ENCODE peak calls at places on chromosomes 2 and 18, in four cellular contexts. One of them, this sample, is unnamed.

GRCh38 chr2:164860694-164861042 is 19.0 kb upstream of the COBLL1 start:
- DNase-seq in K562: no peak
- DNase-seq in HepG2: no peak
- DNase-seq in SK-N-SH: no peak
- DNase-seq in this sample: no peak

GRCh38 chr2:149330127-149331022 is at the start of gene LYPD6:
- DNase-seq in K562: no peak
- DNase-seq in HepG2: peak; percentile 23
- DNase-seq in SK-N-SH: peak; percentile 96
- DNase-seq in this sample: peak; percentile 71

GRCh38 chr18:41871229-41872000 is 83.6 kb upstream of the PIK3C3 start:
- DNase-seq in K562: no peak
- DNase-seq in HepG2: no peak
- DNase-seq in SK-N-SH: no peak
- DNase-seq in this sample: no peak

GRCh38 chr2:24454258-24454657 is 36.8 kb upstream of the NCOA1 start:
- DNase-seq in K562: no peak
- DNase-seq in HepG2: no peak
- DNase-seq in SK-N-SH: no peak
- DNase-seq in this sample: no peak

GRCh38 chr18:34709631-34710429 is at the start of gene DTNA:
- DNase-seq in K562: no peak
- DNase-seq in HepG2: no peak
- DNase-seq in SK-N-SH: peak; percentile 18
- DNase-seq in this sample: no peak

GRCh38 chr2:220320326-220320725 is 692.9 kb downstream of the SLC4A3 start:
- DNase-seq in K562: no peak
- DNase-seq in HepG2: no peak
- DNase-seq in SK-N-SH: no peak
- DNase-seq in this sample: no peak

GRCh38 chr2:37782721-37783438 is 111.4 kb upstream of the CDC42EP3 start:
- DNase-seq in K562: no peak
- DNase-seq in HepG2: no peak
- DNase-seq in SK-N-SH: no peak
- DNase-seq in this sample: no peak

GRCh38 chr2:222290691-222291484 is 7.9 kb downstream of the PAX3 start:
- DNase-seq in K562: no peak
- DNase-seq in HepG2: no peak
- DNase-seq in SK-N-SH: peak; percentile 44
- DNase-seq in this sample: peak; percentile 90

GRCh38 chr2:8575011-8575750 is 106.7 kb upstream of the ID2 start:
- DNase-seq in K562: no peak
- DNase-seq in HepG2: peak; percentile 44
- DNase-seq in SK-N-SH: peak; percentile 89
- DNase-seq in this sample: no peak

GRCh38 chr2:79611448-79612016 is 98.7 kb downstream of the CTNNA2 start:
- DNase-seq in K562: no peak
- DNase-seq in HepG2: no peak
- DNase-seq in SK-N-SH: no peak
- DNase-seq in this sample: no peak

GRCh38 chr2:220005362-220005761 is 377.9 kb downstream of the SLC4A3 start:
- DNase-seq in K562: no peak
- DNase-seq in HepG2: no peak
- DNase-seq in SK-N-SH: no peak
- DNase-seq in this sample: no peak

GRCh38 chr2:20077411-20077940 is 26.0 kb upstream of the LAPTM4A start:
- DNase-seq in K562: no peak
- DNase-seq in HepG2: peak; percentile 65
- DNase-seq in SK-N-SH: no peak
- DNase-seq in this sample: no peak

GRCh38 chr2:105262662-105263091 is 21.1 kb downstream of the GPR45 start:
- DNase-seq in K562: peak; percentile 58
- DNase-seq in HepG2: no peak
- DNase-seq in SK-N-SH: no peak
- DNase-seq in this sample: no peak

GRCh38 chr2:172586255-172586891 is 30.5 kb downstream of the PDK1 start:
- DNase-seq in K562: no peak
- DNase-seq in HepG2: no peak
- DNase-seq in SK-N-SH: no peak
- DNase-seq in this sample: no peak

DNA sequence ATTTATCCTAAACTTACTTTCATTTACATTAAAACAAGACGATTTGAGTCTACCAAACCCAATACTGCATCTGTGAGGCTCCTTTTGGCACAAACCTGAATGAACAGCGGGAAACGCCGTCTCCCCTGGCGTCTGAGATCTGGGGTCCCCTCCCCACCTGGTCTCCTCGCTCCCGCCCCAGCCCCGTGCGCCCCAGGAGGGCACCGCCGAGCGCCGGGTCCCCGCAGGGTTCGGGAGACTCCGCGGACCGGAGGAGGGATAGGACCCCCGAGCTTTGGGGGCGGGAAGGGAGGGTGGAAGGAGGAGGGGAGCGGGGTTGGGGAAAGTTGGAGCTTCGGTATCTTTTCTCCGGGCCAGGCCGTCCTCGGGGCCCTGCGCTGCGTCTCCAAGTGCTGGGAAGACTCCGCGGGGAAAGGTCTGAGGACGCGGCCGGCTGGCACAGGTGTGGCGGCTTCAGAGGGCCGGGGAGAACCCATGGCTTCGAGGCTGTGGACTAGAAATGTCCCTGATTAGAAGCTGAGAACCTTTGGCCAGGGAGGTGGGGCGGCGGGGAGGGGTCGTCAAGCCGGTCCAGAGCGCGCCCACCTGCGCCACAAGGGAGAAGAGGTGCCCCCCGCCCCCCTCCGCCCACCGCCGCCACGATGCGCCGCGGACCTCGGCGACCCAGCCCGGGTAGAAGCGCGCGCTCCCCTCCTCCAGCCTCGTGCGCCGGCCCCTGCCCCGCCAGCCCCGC is 589 bp upstream of the SNTG2 start:
- DNase-seq in K562: no peak
- DNase-seq in HepG2: no peak
- DNase-seq in SK-N-SH: peak; percentile 72
- DNase-seq in this sample: peak; percentile 73
- TF ChIP-seq FOXJ3 in K562: no peak
- TF ChIP-seq FOXJ3 in HepG2: no peak
- TF ChIP-seq FOXJ3 in SK-N-SH: no peak
- TF ChIP-seq FOXJ3 in this sample: no peak

DNA sequence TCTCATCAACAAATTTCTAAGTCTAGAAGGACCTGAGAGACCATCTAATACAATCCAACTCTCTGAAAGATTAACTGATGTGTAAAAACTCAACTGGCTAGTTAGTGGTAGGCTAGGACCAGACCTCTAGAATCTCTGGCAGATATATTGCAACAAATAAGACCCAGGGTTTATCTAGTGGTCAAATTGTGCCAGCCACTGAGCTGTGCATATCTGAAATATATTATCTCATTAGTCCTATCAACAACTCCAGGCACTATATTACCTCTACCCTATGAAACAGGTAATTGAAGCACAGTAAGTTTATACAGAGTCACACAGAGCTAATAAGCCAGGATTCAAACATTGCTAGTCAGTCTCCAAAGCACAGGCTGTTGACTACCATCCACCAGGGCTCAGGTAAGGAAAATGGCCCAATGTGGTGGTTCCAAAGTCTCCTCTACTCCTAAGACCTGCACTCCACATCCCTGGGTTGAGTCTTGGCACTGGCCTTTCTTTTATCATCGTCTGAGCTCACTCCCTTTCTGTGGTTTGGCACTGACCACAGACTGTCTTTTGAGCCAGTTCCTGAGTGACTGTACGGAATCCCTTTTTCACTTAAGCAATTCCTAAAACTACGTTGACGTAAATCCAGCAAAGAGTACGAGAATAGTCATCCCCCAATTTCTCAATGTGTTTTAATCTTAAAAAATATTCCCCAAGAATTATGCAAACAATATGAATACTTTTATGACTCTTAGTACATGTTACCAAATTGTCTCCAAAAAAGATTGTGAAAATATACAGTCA is 11.9 kb upstream of the PID1 start:
- DNase-seq in K562: no peak
- DNase-seq in HepG2: no peak
- DNase-seq in SK-N-SH: no peak
- DNase-seq in this sample: no peak
- TF ChIP-seq FOXJ3 in K562: no peak
- TF ChIP-seq FOXJ3 in HepG2: no peak
- TF ChIP-seq FOXJ3 in SK-N-SH: no peak
- TF ChIP-seq FOXJ3 in this sample: no peak

DNA sequence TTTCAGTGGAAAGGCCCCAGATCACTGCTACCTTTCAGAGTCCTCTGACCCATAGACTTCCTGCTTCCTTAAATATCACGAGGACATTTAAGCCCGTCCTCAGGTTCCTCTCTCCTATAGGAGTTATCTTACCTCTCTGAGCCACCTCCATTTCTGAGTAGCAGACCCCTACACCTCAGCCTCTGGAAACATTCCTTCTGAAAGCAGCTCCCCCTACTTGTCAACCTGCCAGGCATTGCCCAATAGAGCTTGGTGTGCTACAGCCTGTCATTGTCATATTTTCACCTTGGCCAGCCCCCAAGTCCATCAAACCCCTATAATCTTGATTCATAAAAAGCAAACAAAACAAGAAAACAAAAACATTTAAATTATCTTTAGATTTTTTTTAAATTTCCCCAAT is 717.9 kb upstream of the SLC8A1 start:
- DNase-seq in K562: no peak
- DNase-seq in HepG2: no peak
- DNase-seq in SK-N-SH: no peak
- DNase-seq in this sample: no peak
- TF ChIP-seq FOXJ3 in K562: no peak
- TF ChIP-seq FOXJ3 in HepG2: no peak
- TF ChIP-seq FOXJ3 in SK-N-SH: no peak
- TF ChIP-seq FOXJ3 in this sample: no peak

DNA sequence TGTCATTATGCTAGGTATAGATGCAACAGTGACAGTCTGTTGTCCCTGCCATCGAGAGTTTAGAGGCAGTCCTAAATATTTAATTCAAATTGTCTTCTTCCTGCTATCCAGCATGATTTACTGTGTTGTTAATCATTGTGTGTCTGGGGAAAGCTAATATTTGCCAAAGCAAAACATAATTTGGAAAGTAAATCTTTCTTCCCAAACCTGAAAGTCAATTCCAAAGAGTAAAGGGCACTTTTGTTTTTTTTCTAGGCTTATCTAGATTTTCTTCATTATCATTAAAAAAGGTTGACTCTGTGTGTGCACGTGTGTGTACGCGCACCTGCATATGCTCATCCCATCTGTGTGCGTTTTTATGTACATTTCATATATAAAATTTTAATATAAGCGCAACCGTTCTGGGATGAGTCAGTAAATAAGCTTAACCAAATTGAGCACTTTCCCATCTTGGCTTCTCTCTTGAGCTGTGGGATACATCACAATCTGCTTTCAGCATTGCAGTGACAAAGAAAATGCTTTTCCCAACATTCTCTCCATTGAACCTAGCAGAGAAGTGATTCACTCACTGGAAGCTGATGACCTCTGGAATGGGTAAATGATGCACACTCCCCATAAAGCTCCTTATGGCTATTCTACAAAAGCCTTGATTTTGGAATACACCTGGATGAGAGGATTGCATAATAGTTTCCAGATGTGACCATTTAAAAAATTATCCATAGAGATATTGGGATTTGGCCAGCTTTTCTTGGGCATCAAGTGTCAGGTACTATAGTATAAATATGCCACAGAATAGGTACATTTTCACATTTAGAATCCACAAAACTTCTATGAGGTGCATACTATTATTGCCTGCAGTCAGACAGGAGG is 488.4 kb downstream of the ADCYAP1 start:
- DNase-seq in K562: no peak
- DNase-seq in HepG2: peak; percentile 7
- DNase-seq in SK-N-SH: no peak
- DNase-seq in this sample: no peak
- TF ChIP-seq FOXJ3 in K562: no peak
- TF ChIP-seq FOXJ3 in HepG2: peak; percentile 20
- TF ChIP-seq FOXJ3 in SK-N-SH: no peak
- TF ChIP-seq FOXJ3 in this sample: no peak

GRCh38 chr2:121196849-121197155 is 88.2 kb downstream of the TFCP2L1 start:
- DNase-seq in K562: no peak
- DNase-seq in HepG2: no peak
- DNase-seq in SK-N-SH: no peak
- DNase-seq in this sample: no peak

GRCh38 chr2:121195036-121195435 is 90.0 kb downstream of the TFCP2L1 start:
- DNase-seq in K562: no peak
- DNase-seq in HepG2: no peak
- DNase-seq in SK-N-SH: no peak
- DNase-seq in this sample: no peak

GRCh38 chr2:121197369-121198091 is 87.5 kb downstream of the TFCP2L1 start:
- DNase-seq in K562: no peak
- DNase-seq in HepG2: no peak
- DNase-seq in SK-N-SH: no peak
- DNase-seq in this sample: no peak

GRCh38 chr2:121194626-121195025 is 90.4 kb downstream of the TFCP2L1 start:
- DNase-seq in K562: no peak
- DNase-seq in HepG2: no peak
- DNase-seq in SK-N-SH: no peak
- DNase-seq in this sample: no peak

GRCh38 chr2:121196132-121196848 is 88.7 kb downstream of the TFCP2L1 start:
- DNase-seq in K562: no peak
- DNase-seq in HepG2: no peak
- DNase-seq in SK-N-SH: no peak
- DNase-seq in this sample: peak; percentile 23
- TF ChIP-seq FOXJ3 in K562: no peak
- TF ChIP-seq FOXJ3 in HepG2: no peak
- TF ChIP-seq FOXJ3 in SK-N-SH: no peak
- TF ChIP-seq FOXJ3 in this sample: no peak

DNA sequence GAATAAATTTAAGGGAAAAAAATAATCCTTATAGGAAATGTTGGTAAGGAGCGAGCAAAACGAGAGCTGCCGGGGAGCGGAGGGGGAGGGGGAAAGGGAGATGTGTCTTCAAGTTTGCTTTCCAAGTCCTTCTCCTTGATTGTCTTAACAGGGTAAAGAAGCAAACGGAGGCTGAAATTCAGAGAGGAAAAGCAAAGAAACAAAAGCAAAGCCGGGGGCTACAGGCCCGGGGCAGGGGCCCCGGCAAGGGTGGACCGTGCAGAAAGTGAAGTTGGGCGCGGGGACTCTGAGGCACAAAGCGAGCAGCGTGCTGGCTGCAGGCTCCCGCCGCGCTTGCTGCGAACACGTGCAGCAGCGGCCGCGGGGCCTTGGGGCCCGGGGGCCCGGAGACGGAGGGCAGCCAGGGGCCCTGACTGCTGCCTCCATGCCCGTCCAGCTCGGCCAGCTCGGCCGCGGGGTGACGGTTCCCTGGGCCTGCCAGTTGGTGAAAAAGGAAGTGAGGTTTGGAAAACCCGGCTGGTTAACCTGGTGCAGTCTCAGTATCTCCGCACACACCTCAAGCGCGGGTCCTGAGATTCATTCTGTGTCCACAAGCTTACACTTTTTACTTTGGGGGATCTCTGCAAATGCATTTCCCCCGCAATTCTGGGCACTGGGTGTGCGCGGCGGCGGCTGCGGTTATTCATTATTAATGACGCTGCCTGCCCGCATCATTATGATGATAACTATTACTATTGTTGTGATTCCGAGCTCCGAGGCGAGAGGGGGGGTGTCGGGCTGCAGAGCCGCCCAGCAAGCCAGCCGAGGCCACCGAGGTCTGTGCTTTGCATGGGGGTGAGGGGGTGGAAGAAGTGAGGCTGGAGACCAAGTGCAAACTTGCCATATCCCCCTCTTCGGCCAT is 4.0 kb downstream of the BCL11A start:
- DNase-seq in K562: no peak
- DNase-seq in HepG2: no peak
- DNase-seq in SK-N-SH: peak; percentile 48
- DNase-seq in this sample: peak; percentile 59
- TF ChIP-seq FOXJ3 in K562: no peak
- TF ChIP-seq FOXJ3 in HepG2: no peak
- TF ChIP-seq FOXJ3 in SK-N-SH: no peak
- TF ChIP-seq FOXJ3 in this sample: no peak